ENCODE peak calls at places on chromosomes 16 and 17, in four cellular contexts. T, M, A and V are unnamed samples.

GRCh38 chr16:75464130-75464918 is at the start of gene TMEM170A:
- DNase-seq in T (peak; percentile 99), M (peak; percentile 98), A (peak; percentile 100), V (peak; percentile 98)

GRCh38 chr17:38867179-38867994 is 2.5 kb upstream of the LASP1 start:
- DNase-seq in T (peak; percentile 74), M (peak; percentile 68), A (peak; percentile 76), V (peak; percentile 78)

GRCh38 chr17:76506408-76507328 is 5.4 kb upstream of the RHBDF2 start:
- DNase-seq in T (peak; percentile 66), M (peak; percentile 48), A (peak; percentile 82), V (peak; percentile 59)

GRCh38 chr17:31753011-31753410 is 106.0 kb downstream of the COPRS start:
- DNase-seq in T (no peak), M (no peak), A (no peak), V (no peak)

GRCh38 chr16:4914528-4915225 is 22.3 kb downstream of the PPL start:
- DNase-seq in T (no peak), M (no peak), A (no peak), V (no peak)

GRCh38 chr17:64492481-64493109 is 4.3 kb downstream of the POLG2 start:
- DNase-seq in T (peak; percentile 30), M (no peak), A (peak; percentile 52), V (peak; percentile 47)

GRCh38 chr17:80984749-80985148 is 6.9 kb upstream of the CHMP6 start:
- DNase-seq in T (peak; percentile 88), M (peak; percentile 98), A (peak; percentile 92), V (peak; percentile 83)

GRCh38 chr17:59124665-59125064 is 18.0 kb upstream of the TRIM37 start:
- DNase-seq in T (no peak), M (no peak), A (no peak), V (no peak)

GRCh38 chr17:78865682-78866390 is 25.2 kb upstream of the USP36 start:
- DNase-seq in T (peak; percentile 87), M (peak; percentile 68), A (peak; percentile 90), V (peak; percentile 83)

GRCh38 chr17:78476149-78476548 is 97.7 kb downstream of the PGS1 start:
- DNase-seq in T (no peak), M (no peak), A (no peak), V (no peak)

GRCh38 chr17:21263351-21263750 is 10.1 kb upstream of the NATD1 start:
- DNase-seq in T (peak; percentile 53), M (peak; percentile 81), A (peak; percentile 87), V (peak; percentile 94)

GRCh38 chr16:85675528-85675927 is 13.2 kb downstream of the GINS2 start:
- DNase-seq in T (peak; percentile 40), M (peak; percentile 31), A (peak; percentile 73), V (peak; percentile 54)

GRCh38 chr16:89067677-89068076 is 26.0 kb upstream of the ACSF3 start:
- DNase-seq in T (peak; percentile 7), M (no peak), A (no peak), V (no peak)

GRCh38 chr17:14396542-14396941 is 95.7 kb downstream of the HS3ST3B1 start:
- DNase-seq in T (peak; percentile 74), M (peak; percentile 37), A (no peak), V (peak; percentile 34)

GRCh38 chr16:8716052-8716451 is 41.6 kb downstream of the ABAT start:
- DNase-seq in T (no peak), M (no peak), A (no peak), V (no peak)

GRCh38 chr16:8713635-8714097 is 39.2 kb downstream of the ABAT start:
- DNase-seq in T (no peak), M (no peak), A (no peak), V (no peak)

GRCh38 chr16:8716592-8716991 is 42.2 kb downstream of the ABAT start:
- DNase-seq in T (no peak), M (no peak), A (peak; percentile 20), V (no peak)

GRCh38 chr16:8714143-8714542 is 39.7 kb downstream of the ABAT start:
- DNase-seq in T (no peak), M (no peak), A (no peak), V (no peak)

DNA sequence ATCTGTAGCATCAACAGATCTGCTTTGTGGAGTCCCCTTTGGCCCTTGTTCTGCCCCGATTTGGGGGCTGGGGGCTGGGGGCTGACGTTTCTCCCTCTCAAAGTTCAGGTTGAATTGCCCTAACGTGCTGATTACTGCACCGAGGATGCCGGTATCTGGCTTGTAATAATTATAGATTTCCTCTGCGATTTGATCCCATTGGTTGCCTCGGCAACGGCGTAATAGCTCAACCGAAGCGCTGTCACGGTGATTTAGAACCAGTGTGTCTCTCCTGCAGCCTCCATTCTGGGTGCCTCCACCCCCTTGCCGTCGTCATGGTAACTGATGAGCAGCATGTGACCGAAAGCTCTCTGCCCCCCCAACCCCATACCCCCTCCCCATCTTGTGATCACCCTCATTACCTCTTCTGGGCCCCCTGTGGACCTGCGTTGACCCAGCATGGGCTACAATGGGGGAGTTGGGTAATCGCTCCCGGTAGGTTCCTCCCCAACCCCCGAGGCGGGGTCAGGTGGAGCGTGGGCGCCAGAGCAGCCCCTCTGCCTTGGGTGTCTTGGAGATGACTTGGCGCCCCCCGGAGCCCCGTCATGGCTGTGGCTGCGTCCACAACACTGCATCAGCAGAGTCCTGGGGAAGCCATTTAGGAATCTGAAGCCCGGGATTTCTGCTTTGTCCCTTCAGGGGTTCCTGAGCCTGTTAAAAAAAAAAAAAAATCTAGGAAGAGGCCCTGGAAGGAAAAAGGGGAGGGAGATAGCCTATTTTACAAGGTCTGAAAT is 38.4 kb downstream of the ABAT start:
- DNase-seq in T (no peak), M (no peak), A (peak; percentile 18), V (no peak)
- H3K4me3 ChIP-seq in T (no peak overlapping the region), M (no peak overlapping the region), A (no peak overlapping the region), V (no peak overlapping the region)

GRCh38 chr16:84421081-84421937 is 53.0 kb downstream of the ATP2C2 start:
- DNase-seq in T (no peak), M (no peak), A (no peak), V (no peak)
- H3K4me3 ChIP-seq in T (no peak overlapping the region), M (no peak overlapping the region), A (no peak overlapping the region), V (no peak overlapping the region)

GRCh38 chr17:7686221-7687071 is 844 bp downstream of the TP53 start:
- DNase-seq in T (peak; percentile 92), M (peak; percentile 78), A (peak; percentile 90), V (peak; percentile 78)

GRCh38 chr17:7687908-7688807 is at the start of gene WRAP53:
- DNase-seq in T (peak; percentile 99), M (peak; percentile 99), A (peak; percentile 99), V (peak; percentile 99)

GRCh38 chr17:7685533-7686220 is 1.6 kb downstream of the TP53 start:
- DNase-seq in T (peak; percentile 96), M (peak; percentile 95), A (peak; percentile 98), V (peak; percentile 92)

GRCh38 chr17:7687072-7687907 is at the start of gene TP53:
- DNase-seq in T (peak; percentile 90), M (peak; percentile 90), A (peak; percentile 96), V (peak; percentile 91)

GRCh38 chr17:7684856-7685532 is 2.3 kb downstream of the TP53 start:
- DNase-seq in T (no peak), M (no peak), A (no peak), V (no peak)
- H3K4me3 ChIP-seq in T (peak overlapping the region; percentile 93), M (peak overlapping the region; percentile 99), A (peak overlapping the region; percentile 82), V (peak overlapping the region; percentile 99)

DNA sequence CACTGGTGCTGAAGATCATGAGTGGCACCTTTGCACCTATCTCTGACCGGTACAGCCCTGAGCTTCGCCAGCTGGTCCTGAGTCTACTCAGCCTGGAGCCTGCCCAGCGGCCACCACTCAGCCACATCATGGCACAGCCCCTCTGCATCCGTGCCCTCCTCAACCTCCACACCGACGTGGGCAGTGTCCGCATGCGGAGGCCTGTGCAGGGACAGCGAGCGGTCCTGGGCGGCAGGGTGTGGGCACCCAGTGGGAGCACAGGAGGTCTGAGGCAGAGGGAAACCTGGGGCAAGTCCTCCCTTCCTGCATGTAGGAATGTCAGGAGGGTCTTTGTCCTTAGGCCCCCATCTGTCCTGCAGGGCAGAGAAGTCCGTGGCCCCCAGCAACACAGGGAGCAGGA is 6.5 kb upstream of the TRAF4 start:
- DNase-seq in T (no peak), M (no peak), A (no peak), V (no peak)
- H3K4me3 ChIP-seq in T (no peak overlapping the region), M (no peak overlapping the region), A (no peak overlapping the region), V (no peak overlapping the region)